ENCODE peak calls at places on chromosomes 16 and 17, in nine cellular contexts. W is CD4-positive, alpha-beta T cell; P is IMR-90; M is fibroblast of lung; O is heart right ventricle; T is Karpas-422; R is MM.1S; N is heart left ventricle; V is right lobe of liver. L is an unnamed sample.

GRCh38 chr16:17416461-17417221 is 54.1 kb downstream of the XYLT1 start:
- DNase-seq in W (peak; percentile 33), T (peak; percentile 95), V (no peak), P (peak; percentile 38), R (peak; percentile 82), M (peak; percentile 16), N (peak; percentile 38), O (no peak), L (peak; percentile 40)

GRCh38 chr17:82574041-82574440 is 54.5 kb downstream of the FOXK2 start:
- DNase-seq in P (no peak), O (no peak), M (no peak), R (no peak), V (no peak), N (no peak), W (no peak), T (no peak), L (no peak)

GRCh38 chr16:1295465-1295864 is 14.0 kb upstream of the UBE2I start:
- DNase-seq in W (no peak), M (no peak), T (no peak), N (no peak), R (no peak), P (no peak), O (no peak), V (no peak), L (no peak)

GRCh38 chr17:42116705-42117396 is 4.3 kb downstream of the KAT2A start:
- DNase-seq in T (peak; percentile 95), R (peak; percentile 89), O (peak; percentile 75), P (peak; percentile 79), N (peak; percentile 84), W (peak; percentile 83), M (peak; percentile 81), V (peak; percentile 78), L (peak; percentile 89)

GRCh38 chr16:9068886-9069285 is 22.6 kb upstream of the HAPSTR1 start:
- DNase-seq in V (no peak), N (no peak), T (no peak), W (no peak), R (no peak), O (no peak), M (no peak), P (no peak), L (no peak)

GRCh38 chr17:7215652-7216139 is 3.9 kb downstream of the DLG4 start:
- DNase-seq in O (no peak), T (peak; percentile 64), W (no peak), M (no peak), P (peak; percentile 14), R (no peak), V (no peak), N (peak; percentile 39), L (no peak)

GRCh38 chr16:87392823-87393679 is 915 bp downstream of the MAP1LC3B start:
- DNase-seq in W (peak; percentile 33), M (peak; percentile 51), N (no peak), P (peak; percentile 47), O (peak; percentile 46), V (peak; percentile 64), T (peak; percentile 70), R (peak; percentile 19), L (peak; percentile 48)

GRCh38 chr16:19329932-19330331 is 44.4 kb downstream of the CLEC19A start:
- DNase-seq in W (no peak), V (no peak), N (no peak), T (no peak), O (no peak), P (no peak), M (no peak), R (no peak), L (no peak)

GRCh38 chr16:51392651-51393187 is 241.6 kb upstream of the SALL1 start:
- DNase-seq in N (no peak), P (peak; percentile 85), V (no peak), O (peak; percentile 8), M (peak; percentile 88), W (no peak), R (no peak), T (no peak), L (peak; percentile 75)

GRCh38 chr17:36816214-36816613 is 121.1 kb upstream of the LHX1 start:
- DNase-seq in P (no peak), M (no peak), T (no peak), R (no peak), N (no peak), O (no peak), V (no peak), W (no peak), L (no peak)

GRCh38 chr17:15966183-15966878 is 21.4 kb downstream of the ADORA2B start:
- DNase-seq in T (no peak), N (no peak), V (no peak), R (no peak), P (peak; percentile 35), W (no peak), M (peak; percentile 22), O (no peak), L (peak; percentile 82)

GRCh38 chr17:81398855-81399451 is 3.7 kb downstream of the BAHCC1 start:
- DNase-seq in V (no peak), O (no peak), M (peak; percentile 54), N (no peak), P (no peak), T (no peak), R (no peak), W (no peak), L (peak; percentile 46)

GRCh38 chr16:11118479-11118878 is 137.5 kb downstream of the SOCS1 start:
- DNase-seq in N (no peak), T (no peak), M (no peak), O (no peak), W (no peak), V (no peak), P (peak; percentile 58), R (no peak), L (no peak)

GRCh38 chr16:14444979-14445810 is 184.9 kb downstream of the PARN start:
- DNase-seq in O (no peak), R (no peak), T (peak; percentile 53), N (no peak), V (no peak), P (no peak), M (no peak), W (no peak), L (no peak)

GRCh38 chr16:80527297-80527696 is 13.5 kb upstream of the DYNLRB2 start:
- DNase-seq in O (no peak), R (peak; percentile 57), M (peak; percentile 6), N (no peak), T (peak; percentile 83), P (peak; percentile 11), W (peak; percentile 23), V (no peak), L (peak; percentile 9)

GRCh38 chr16:55569025-55569424 is 2.5 kb downstream of the CAPNS2 start:
- DNase-seq in R (no peak), N (no peak), O (no peak), V (no peak), P (peak; percentile 24), W (no peak), M (peak; percentile 36), T (no peak), L (no peak)

GRCh38 chr17:32943206-32943605 is 15.3 kb downstream of the TMEM98 start:
- DNase-seq in W (no peak), M (no peak), P (no peak), R (no peak), V (no peak), T (no peak), N (no peak), O (no peak), L (peak; percentile 50)

GRCh38 chr17:28973414-28973813 is 22.1 kb upstream of the PHF12 start:
- DNase-seq in V (no peak), O (peak; percentile 83), M (peak; percentile 33), R (no peak), N (peak; percentile 87), W (no peak), P (peak; percentile 46), T (no peak), L (peak; percentile 95)

GRCh38 chr16:49875812-49876715 is 20.2 kb upstream of the ZNF423 start:
- DNase-seq in M (no peak), T (no peak), N (no peak), W (no peak), P (no peak), R (no peak), O (no peak), V (no peak), L (no peak)

GRCh38 chr16:63904930-63905329 is 1216.9 kb downstream of the CDH11 start:
- DNase-seq in M (no peak), T (no peak), R (no peak), V (no peak), N (no peak), O (no peak), P (no peak), W (no peak), L (no peak)
- H3K9me3 ChIP-seq in M (no peaks in the 10 kb centered on the region), T (no peaks in the 10 kb centered on the region), R (no peaks in the 10 kb centered on the region), V (no peaks in the 10 kb centered on the region), N (no peaks in the 10 kb centered on the region), O (no peaks in the 10 kb centered on the region), P (peaks cover 2% of the 10 kb centered on the region), W (peaks cover 5% of the 10 kb centered on the region), L (no peaks in the 10 kb centered on the region)

GRCh38 chr17:55480907-55481306 is 30.3 kb downstream of the SMIM36 start:
- DNase-seq in R (no peak), P (no peak), V (no peak), M (no peak), N (no peak), T (no peak), W (no peak), O (no peak), L (no peak)
- H3K27ac ChIP-seq in R (no peak overlapping the region), P (no peak overlapping the region), V (no peak overlapping the region), M (no peak overlapping the region), N (no peak overlapping the region), T (no peak overlapping the region), W (no peak overlapping the region), O (no peak overlapping the region), L (no peak overlapping the region)

GRCh38 chr16:35714665-35715064 is 2255.3 kb downstream of the TP53TG3F start:
- DNase-seq in N (no peak), P (no peak), R (no peak), O (no peak), W (no peak), M (no peak), T (no peak), V (no peak), L (no peak)

GRCh38 chr16:35711435-35711834 is 2252.0 kb downstream of the TP53TG3F start:
- DNase-seq in R (no peak), N (no peak), O (no peak), P (no peak), M (no peak), W (no peak), T (no peak), V (no peak), L (no peak)

GRCh38 chr16:35711958-35712357 is 2252.5 kb downstream of the TP53TG3F start:
- DNase-seq in O (no peak), N (no peak), W (no peak), P (no peak), V (no peak), T (no peak), M (no peak), R (no peak), L (no peak)

GRCh38 chr16:35713762-35714650 is 2254.6 kb downstream of the TP53TG3F start:
- DNase-seq in W (no peak), V (no peak), T (no peak), P (no peak), N (no peak), M (no peak), R (no peak), O (no peak), L (no peak)
- H3K9me3 ChIP-seq in W (peaks cover 35% of the 10 kb centered on the region), V (no peaks in the 10 kb centered on the region), T (peaks cover 29% of the 10 kb centered on the region), P (peaks cover 7% of the 10 kb centered on the region), N (no peaks in the 10 kb centered on the region), M (no peaks in the 10 kb centered on the region), R (no peaks in the 10 kb centered on the region), O (peaks cover 16% of the 10 kb centered on the region), L (no peaks in the 10 kb centered on the region)

DNA sequence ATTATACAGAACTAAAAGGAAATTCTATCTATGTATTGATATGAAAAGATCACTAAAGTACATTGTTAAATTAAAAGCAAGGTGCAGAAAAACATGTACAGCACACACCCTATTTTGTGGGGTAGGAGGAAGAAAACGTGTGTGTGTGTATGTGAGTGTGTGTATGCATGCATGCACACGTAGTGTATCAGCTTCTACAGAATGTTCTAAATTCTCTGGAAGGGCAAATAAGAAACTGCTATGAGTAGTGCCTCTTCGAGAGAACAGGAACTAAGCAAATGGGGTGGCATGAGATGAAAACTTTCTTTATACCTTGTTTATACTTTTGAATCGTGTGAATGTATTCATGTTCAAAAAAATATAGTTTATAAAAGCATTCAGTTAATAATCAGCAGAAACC is 58.9 kb downstream of the TMC6 start:
- DNase-seq in V (no peak), O (no peak), T (no peak), R (no peak), W (no peak), N (no peak), P (no peak), M (no peak), L (no peak)
- H3K27ac ChIP-seq in V (no peak overlapping the region), O (no peak overlapping the region), T (no peak overlapping the region), R (no peak overlapping the region), W (no peak overlapping the region), N (no peak overlapping the region), P (no peak overlapping the region), M (no peak overlapping the region), L (no peak overlapping the region)

L was measured in cardiac muscle cell.